ENCODE peak calls at places on chromosomes 11 and 22, in ten cellular contexts. T is adipocyte; X is sigmoid colon; Z is CD8-positive, alpha-beta T cell; Y is NT2/D1; Q is K562; P is aorta; S is H9; K is mucosa of descending colon; U is GM23248. A is an unnamed sample. For H3K9me3, the result is how much of the 10 kb centered on the place peaks cover.

GRCh38 chr11:59053387-59053786 is 32.7 kb upstream of the GLYATL1B start:
- DNase-seq in T (peak), X (peak), Z (peak), Y (peak), Q (peak), P (peak), S (peak), K (peak), U (peak), A (peak)

GRCh38 chr22:36117053-36117554 is 43.5 kb downstream of the APOL3 start:
- DNase-seq in T (no peak), X (peak), Z (no peak), Y (no peak), Q (no peak), P (peak), S (no peak), K (no peak), U (no peak), A (no peak)

GRCh38 chr11:113192121-113192925 is 122.1 kb upstream of the TTC12 start:
- DNase-seq in T (no peak), X (no peak), Z (no peak), Y (no peak), Q (no peak), P (no peak), S (no peak), K (no peak), U (peak), A (no peak)

GRCh38 chr22:35708453-35708852 is 9.2 kb upstream of the APOL5 start:
- DNase-seq in T (no peak), X (no peak), Z (no peak), Y (no peak), Q (no peak), P (no peak), S (no peak), K (no peak), U (no peak), A (no peak)

GRCh38 chr11:21883354-21883753 is 309.5 kb upstream of the ANO5 start:
- DNase-seq in T (no peak), X (no peak), Z (no peak), Y (no peak), Q (no peak), P (no peak), S (no peak), K (no peak), U (no peak), A (no peak)

GRCh38 chr11:86063536-86063935 is 5.3 kb downstream of the PICALM start:
- DNase-seq in T (peak), X (no peak), Z (no peak), Y (no peak), Q (no peak), P (no peak), S (no peak), K (no peak), U (peak), A (no peak)

GRCh38 chr22:29157759-29158535 is 47.7 kb upstream of the EMID1 start:
- DNase-seq in T (no peak), X (peak), Z (no peak), Y (no peak), Q (peak), P (no peak), S (no peak), K (no peak), U (no peak), A (peak)

GRCh38 chr11:33296695-33297094 is 39.5 kb downstream of the HIPK3 start:
- DNase-seq in T (no peak), X (no peak), Z (no peak), Y (no peak), Q (no peak), P (no peak), S (no peak), K (no peak), U (no peak), A (no peak)

GRCh38 chr22:35470903-35471321 is 69.7 kb upstream of the RASD2 start:
- DNase-seq in T (no peak), X (no peak), Z (no peak), Y (no peak), Q (peak), P (no peak), S (no peak), K (no peak), U (peak), A (no peak)

GRCh38 chr11:12019337-12019736 is 10.9 kb upstream of the DKK3 start:
- DNase-seq in T (no peak), X (no peak), Z (no peak), Y (no peak), Q (no peak), P (no peak), S (no peak), K (no peak), U (peak), A (no peak)

GRCh38 chr11:36131719-36132349 is 157.4 kb downstream of the COMMD9 start:
- DNase-seq in T (peak), X (peak), Z (peak), Y (peak), Q (peak), P (no peak), S (peak), K (no peak), U (peak), A (peak)

GRCh38 chr22:16989915-16990314 is 18.1 kb downstream of the GAB4 start:
- DNase-seq in T (no peak), X (no peak), Z (no peak), Y (no peak), Q (no peak), P (no peak), S (no peak), K (no peak), U (peak), A (no peak)
- H3K9me3 ChIP-seq in T (under half), X (under half), Z (under half), Y (under half), Q (under half), P (under half), S (under half), K (under half), U (under half), A (under half)

GRCh38 chr11:54985731-54986130 is 276.2 kb upstream of the TRIM48 start:
- DNase-seq in T (no peak), X (no peak), Z (no peak), Y (no peak), Q (no peak), P (no peak), S (no peak), K (no peak), U (no peak), A (no peak)
- H3K9me3 ChIP-seq in T (under half), X (under half), Z (under half), Y (under half), Q (under half), P (under half), S (under half), K (half or more), U (under half), A (under half)

GRCh38 chr22:48838846-48839730 is 988.6 kb downstream of the BRD1 start:
- DNase-seq in T (no peak), X (no peak), Z (no peak), Y (no peak), Q (no peak), P (peak), S (no peak), K (no peak), U (no peak), A (no peak)

GRCh38 chr22:48835857-48836672 is 991.6 kb downstream of the BRD1 start:
- DNase-seq in T (no peak), X (no peak), Z (no peak), Y (no peak), Q (no peak), P (no peak), S (no peak), K (no peak), U (no peak), A (peak)

GRCh38 chr22:48838376-48838775 is 989.3 kb downstream of the BRD1 start:
- DNase-seq in T (no peak), X (no peak), Z (no peak), Y (no peak), Q (no peak), P (no peak), S (no peak), K (no peak), U (no peak), A (no peak)

GRCh38 chr22:48836673-48837340 is 990.9 kb downstream of the BRD1 start:
- DNase-seq in T (no peak), X (no peak), Z (no peak), Y (no peak), Q (no peak), P (no peak), S (no peak), K (no peak), U (no peak), A (no peak)

GRCh38 chr22:48837341-48837935 is 990.2 kb downstream of the BRD1 start:
- DNase-seq in T (no peak), X (no peak), Z (no peak), Y (no peak), Q (no peak), P (no peak), S (no peak), K (no peak), U (peak), A (no peak)
- H3K9me3 ChIP-seq in T (under half), X (under half), Z (under half), Y (under half), Q (under half), P (under half), S (under half), K (under half), U (under half), A (under half)

DNA sequence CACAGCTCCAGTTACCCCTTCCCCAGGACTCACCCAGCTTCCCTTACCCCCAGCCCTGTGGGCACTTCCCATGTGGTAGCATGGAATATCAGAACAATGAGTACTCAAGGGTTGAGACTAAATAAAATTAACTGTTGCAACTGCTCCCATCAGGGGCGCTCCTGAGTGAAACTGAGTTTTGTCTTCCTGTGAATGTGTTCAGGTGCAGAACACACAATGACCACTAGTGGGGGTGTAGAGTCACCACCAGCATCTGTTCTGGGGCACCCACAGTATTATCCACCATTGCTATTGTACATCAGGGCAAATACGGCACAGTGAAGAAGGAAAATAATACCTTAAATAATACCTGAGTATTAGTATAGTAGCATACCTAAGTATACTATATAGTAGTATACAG is 689.7 kb downstream of the TBC1D22A start:
- DNase-seq in T (no peak), X (no peak), Z (no peak), Y (peak), Q (peak), P (no peak), S (no peak), K (no peak), U (no peak), A (no peak)
- H3K9me3 ChIP-seq in T (under half), X (under half), Z (under half), Y (under half), Q (under half), P (under half), S (half or more), K (under half), U (under half), A (under half)

GRCh38 chr11:111726301-111726713 is 39.9 kb downstream of the PPP2R1B start:
- DNase-seq in T (no peak), X (no peak), Z (no peak), Y (no peak), Q (no peak), P (no peak), S (no peak), K (no peak), U (no peak), A (no peak)

GRCh38 chr11:111725621-111726020 is 40.6 kb downstream of the PPP2R1B start:
- DNase-seq in T (no peak), X (no peak), Z (no peak), Y (no peak), Q (no peak), P (no peak), S (no peak), K (no peak), U (no peak), A (no peak)

GRCh38 chr11:111730031-111730430 is 36.2 kb downstream of the PPP2R1B start:
- DNase-seq in T (no peak), X (no peak), Z (no peak), Y (no peak), Q (no peak), P (no peak), S (no peak), K (no peak), U (no peak), A (no peak)

GRCh38 chr11:111729441-111729840 is 36.7 kb downstream of the PPP2R1B start:
- DNase-seq in T (no peak), X (no peak), Z (no peak), Y (no peak), Q (no peak), P (no peak), S (no peak), K (no peak), U (no peak), A (no peak)

GRCh38 chr11:111727431-111727830 is 38.8 kb downstream of the PPP2R1B start:
- DNase-seq in T (no peak), X (no peak), Z (no peak), Y (no peak), Q (no peak), P (no peak), S (no peak), K (no peak), U (no peak), A (no peak)
- H3K9me3 ChIP-seq in T (under half), X (under half), Z (under half), Y (under half), Q (under half), P (under half), S (under half), K (under half), U (under half), A (under half)

DNA sequence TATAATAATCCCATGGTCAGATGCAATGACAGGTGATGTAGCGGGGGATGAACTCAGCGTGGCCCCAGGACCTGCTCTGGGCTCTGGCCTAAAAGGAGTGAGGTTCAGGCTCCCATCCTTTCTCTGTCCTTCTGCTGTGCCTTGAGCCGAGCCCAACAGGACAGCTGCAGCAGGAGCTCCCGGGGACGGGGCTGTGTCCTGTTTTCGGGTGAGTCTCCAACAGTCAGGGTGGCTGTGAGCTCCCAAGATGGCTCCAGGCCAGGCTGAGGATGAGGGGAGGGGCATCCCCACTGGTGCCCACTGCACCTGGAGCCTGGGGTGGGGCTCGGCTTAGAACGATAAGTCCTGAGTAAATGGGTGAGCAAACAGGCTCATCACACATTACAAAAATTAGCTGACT is 1385.0 kb downstream of the BRD1 start:
- DNase-seq in T (no peak), X (no peak), Z (no peak), Y (no peak), Q (no peak), P (peak), S (no peak), K (peak), U (no peak), A (no peak)
- H3K9me3 ChIP-seq in T (under half), X (under half), Z (under half), Y (under half), Q (under half), P (under half), S (under half), K (under half), U (under half), A (under half)

GRCh38 chr11:106133529-106133928 is 56.1 kb downstream of the AASDHPPT start:
- DNase-seq in T (peak), X (no peak), Z (no peak), Y (no peak), Q (peak), P (no peak), S (no peak), K (no peak), U (peak), A (no peak)
- H3K9me3 ChIP-seq in T (under half), X (under half), Z (under half), Y (under half), Q (under half), P (under half), S (under half), K (under half), U (under half), A (under half)

GRCh38 chr11:50379484-50379883 is 346.8 kb downstream of the OR4C45 start:
- DNase-seq in T (no peak), X (no peak), Z (no peak), Y (no peak), Q (no peak), P (no peak), S (no peak), K (no peak), U (no peak), A (no peak)
- H3K9me3 ChIP-seq in T (half or more), X (under half), Z (under half), Y (half or more), Q (under half), P (under half), S (half or more), K (half or more), U (under half), A (under half)

DNA sequence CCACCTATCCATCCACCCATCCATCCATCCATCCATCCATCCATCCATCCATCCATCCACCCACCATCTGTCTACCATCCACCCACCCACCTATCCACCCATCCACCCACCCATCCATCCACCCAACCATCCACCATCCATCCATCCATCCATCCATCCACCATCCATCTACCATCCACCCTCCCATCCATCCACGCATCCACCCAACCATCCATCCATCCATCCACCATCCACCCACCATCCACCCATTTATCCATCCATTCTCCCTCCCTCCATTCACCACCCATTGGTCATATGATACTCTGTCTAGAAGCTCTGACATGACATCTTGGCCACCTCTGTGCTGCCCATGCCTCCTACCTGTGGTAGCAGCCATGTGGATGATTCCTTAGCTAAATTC is 31.7 kb downstream of the MUC2 start:
- DNase-seq in T (no peak), X (no peak), Z (no peak), Y (no peak), Q (no peak), P (no peak), S (no peak), K (no peak), U (no peak), A (no peak)
- H3K9me3 ChIP-seq in T (under half), X (under half), Z (under half), Y (under half), Q (under half), P (under half), S (under half), K (under half), U (under half), A (under half)